ENCODE peak calls at places on chromosomes 12 and 14, in six cellular contexts. Z is breast epithelium, K is HCT116, V is adrenal gland, I is uterus, B is right lobe of liver. D is an unnamed sample.

GRCh38 chr12:93847517-93848452 is 170.6 kb downstream of the CRADD start:
- DNase-seq in Z (no peak), K (no peak), V (no peak), I (no peak), B (no peak), D (no peak)

GRCh38 chr14:95444132-95445129 is 72.0 kb downstream of the SYNE3 start:
- DNase-seq in Z (no peak), K (no peak), V (no peak), I (no peak), B (no peak), D (no peak)

GRCh38 chr12:1855241-1855640 is 34.9 kb downstream of the LRTM2 start:
- DNase-seq in Z (no peak), K (no peak), V (no peak), I (no peak), B (no peak), D (no peak)

GRCh38 chr12:6782903-6783571 is 6.3 kb upstream of the CD4 start:
- DNase-seq in Z (no peak), K (no peak), V (no peak), I (no peak), B (no peak), D (no peak)

GRCh38 chr14:99038401-99038800 is 233.6 kb downstream of the BCL11B start:
- DNase-seq in Z (no peak), K (no peak), V (no peak), I (no peak), B (no peak), D (no peak)

GRCh38 chr12:32535260-32535999 is 136.1 kb downstream of the FGD4 start:
- DNase-seq in Z (no peak), K (no peak), V (peak; percentile 86), I (peak; percentile 47), B (peak; percentile 86), D (no peak)

GRCh38 chr14:89924224-89924623 is 30.3 kb downstream of the EFCAB11 start:
- DNase-seq in Z (no peak), K (no peak), V (no peak), I (no peak), B (peak; percentile 39), D (no peak)

GRCh38 chr12:64701283-64701682 is 57.9 kb downstream of the GNS start:
- DNase-seq in Z (no peak), K (no peak), V (no peak), I (no peak), B (no peak), D (no peak)

GRCh38 chr12:124321040-124321481 is 26.2 kb downstream of the RFLNA start:
- DNase-seq in Z (peak; percentile 70), K (no peak), V (peak; percentile 68), I (peak; percentile 47), B (peak; percentile 65), D (no peak)

GRCh38 chr12:116539905-116540482 is 19.2 kb upstream of the MAP1LC3B2 start:
- DNase-seq in Z (no peak), K (no peak), V (peak; percentile 28), I (peak; percentile 74), B (no peak), D (no peak)

GRCh38 chr12:2074792-2075191 is 22.0 kb downstream of the CACNA1C start:
- DNase-seq in Z (no peak), K (no peak), V (no peak), I (no peak), B (no peak), D (no peak)

GRCh38 chr12:49748306-49748705 is 6.9 kb downstream of the TMBIM6 start:
- DNase-seq in Z (no peak), K (no peak), V (no peak), I (no peak), B (no peak), D (no peak)

GRCh38 chr14:103890836-103891666 is 37.2 kb upstream of the TDRD9 start:
- DNase-seq in Z (no peak), K (no peak), V (peak; percentile 54), I (no peak), B (peak; percentile 84), D (no peak)
- TF ChIP-seq POLR2A in Z (no peak), K (no peak), V (no peak), I (no peak), B (no peak), D (no peak)

DNA sequence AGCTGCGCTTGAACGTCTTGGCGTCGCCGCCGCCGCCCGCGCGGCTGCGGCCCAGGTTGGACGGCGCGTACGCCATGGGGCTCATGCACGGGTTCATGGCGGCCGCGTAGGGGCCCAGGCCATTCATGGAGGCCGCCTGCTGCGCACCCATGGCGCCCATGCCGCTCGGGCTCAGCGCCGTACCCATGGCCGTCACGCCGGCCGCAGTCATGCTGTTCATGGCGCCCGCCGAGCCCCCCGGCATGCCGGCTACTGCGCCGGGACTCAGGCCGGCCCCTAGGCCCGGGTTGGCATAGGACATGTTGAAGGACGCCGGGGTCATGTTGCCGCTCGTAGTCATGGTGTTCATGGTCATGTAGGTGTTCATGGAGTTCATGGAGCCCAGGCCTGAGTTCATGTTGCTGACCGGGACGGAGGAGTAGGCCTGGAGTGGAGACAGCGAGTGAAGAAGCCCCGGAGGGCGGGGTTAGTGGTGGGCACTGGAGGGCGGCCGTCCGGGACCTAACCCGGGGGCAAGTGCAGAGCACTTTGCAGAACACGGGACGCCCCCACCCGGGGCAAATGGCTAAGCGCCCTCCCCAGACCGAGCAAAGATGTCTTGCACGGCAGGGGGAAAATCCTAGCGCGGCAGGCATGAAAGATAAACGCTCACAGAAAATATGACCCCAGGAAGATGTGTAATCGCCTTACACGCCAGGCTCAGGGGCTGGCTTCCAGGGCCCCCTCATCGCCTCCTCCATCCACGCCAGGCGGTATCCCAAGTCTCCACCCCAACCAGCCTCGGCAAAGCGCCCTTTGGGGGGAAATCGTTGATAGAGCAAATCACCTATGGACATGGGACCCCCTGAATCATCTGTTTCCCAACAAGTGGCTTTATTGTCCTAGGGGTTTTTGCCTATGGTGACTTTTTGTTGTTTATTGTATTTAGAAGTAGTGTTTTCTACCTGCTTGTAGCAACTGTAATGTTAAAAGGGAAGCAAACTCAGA is 2.5 kb downstream of the FOXA1 start:
- DNase-seq in Z (peak; percentile 57), K (no peak), V (no peak), I (no peak), B (peak; percentile 45), D (no peak)
- H3K4me3 ChIP-seq in Z (peak overlapping the region; percentile 55), K (no peak overlapping the region), V (no peak overlapping the region), I (no peak overlapping the region), B (peak overlapping the region; percentile 85), D (no peak overlapping the region)

DNA sequence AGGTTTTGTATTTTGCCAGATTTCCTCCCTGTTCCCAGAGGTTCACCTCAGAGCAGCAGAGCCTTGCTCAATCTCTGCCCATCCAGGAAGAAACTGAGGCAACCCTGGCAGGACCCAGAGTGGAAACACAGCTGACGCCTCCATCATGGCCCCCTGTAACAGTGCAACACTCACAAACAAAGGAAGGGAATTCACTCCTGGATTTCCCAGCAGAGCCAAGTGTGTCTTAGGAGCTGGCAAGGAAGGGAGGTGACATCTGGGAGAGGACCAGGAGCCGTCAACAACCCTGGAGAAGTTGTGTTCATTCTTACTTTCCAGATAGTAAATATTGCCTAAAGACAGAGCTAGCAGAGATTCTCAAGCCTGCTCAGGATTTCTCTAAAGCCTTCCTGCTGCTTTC is 73.7 kb downstream of the IRF2BPL start:
- DNase-seq in Z (no peak), K (no peak), V (no peak), I (no peak), B (no peak), D (no peak)
- H3K4me1 ChIP-seq in Z (peaks cover 26% of the 10 kb centered on the region), K (peaks cover 94% of the 10 kb centered on the region), V (peaks cover 54% of the 10 kb centered on the region), I (peaks cover 18% of the 10 kb centered on the region), B (peaks cover 32% of the 10 kb centered on the region), D (peaks cover 86% of the 10 kb centered on the region)

GRCh38 chr14:32201196-32201815 is 539 bp upstream of the RNU6-7 start:
- DNase-seq in Z (peak; percentile 81), K (no peak), V (peak; percentile 85), I (peak; percentile 83), B (peak; percentile 95), D (peak; percentile 92)

GRCh38 chr14:32201816-32202467 is at the start of gene RNU6-7:
- DNase-seq in Z (no peak), K (no peak), V (no peak), I (peak; percentile 57), B (peak; percentile 29), D (no peak)

GRCh38 chr14:32203928-32204357 is 874 bp upstream of the RNU6-8 start:
- DNase-seq in Z (no peak), K (no peak), V (peak; percentile 34), I (peak; percentile 20), B (peak; percentile 42), D (no peak)

GRCh38 chr14:32202468-32202865 is 602 bp downstream of the RNU6-8 start:
- DNase-seq in Z (no peak), K (no peak), V (no peak), I (no peak), B (no peak), D (no peak)

DNA sequence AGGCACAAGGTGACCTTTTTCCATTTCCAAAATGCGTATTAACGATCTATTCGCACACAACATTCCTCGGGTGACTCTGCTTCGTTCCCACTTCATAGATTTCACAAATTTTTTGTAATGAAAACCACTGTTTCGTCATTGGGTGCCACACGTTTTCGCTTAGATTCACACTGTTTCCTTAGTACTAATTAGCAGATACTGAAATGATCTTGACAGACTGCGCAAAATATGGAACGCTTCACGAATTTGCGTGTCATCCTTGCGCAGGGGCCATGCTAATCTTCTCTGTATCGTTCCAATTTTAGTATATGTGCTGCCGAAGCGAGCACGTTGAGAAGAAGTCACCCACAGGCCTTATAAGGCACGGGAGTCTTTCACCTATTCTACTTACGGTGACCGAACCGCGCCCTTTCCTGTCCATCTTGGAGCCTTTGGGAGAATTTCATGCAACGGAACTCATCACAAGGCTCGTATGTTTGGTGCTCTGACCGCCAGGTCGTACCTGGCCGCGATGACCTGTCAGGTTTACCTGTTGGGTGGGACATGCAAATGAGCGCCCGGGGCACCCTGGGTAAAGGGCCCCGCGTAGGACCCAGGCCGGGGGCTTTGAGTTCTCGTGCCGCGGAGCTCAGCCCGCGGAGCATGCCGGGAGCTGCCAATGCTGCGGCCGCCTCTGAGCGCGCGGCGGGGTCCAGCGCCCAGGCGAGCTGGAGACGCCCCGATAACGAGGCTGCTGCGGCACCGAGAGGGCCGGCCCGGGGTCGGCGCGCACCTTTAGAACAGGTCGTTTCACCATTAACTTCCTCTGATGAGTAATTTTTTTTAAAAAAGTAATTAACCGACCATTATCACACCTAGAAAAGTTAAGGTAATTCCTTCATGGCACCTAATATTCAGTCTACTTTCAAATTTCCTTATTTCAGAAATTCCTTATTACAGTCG is at the start of gene RNU6-8:
- DNase-seq in Z (peak; percentile 83), K (peak; percentile 80), V (peak; percentile 93), I (peak; percentile 89), B (peak; percentile 91), D (peak; percentile 95)
- TF ChIP-seq POLR2A in Z (no peak), K (peak; percentile 77), V (peak; percentile 78), I (no peak), B (peak; percentile 65), D (peak; percentile 50)

GRCh38 chr14:68977741-68978549 is 1.2 kb downstream of the ACTN1 start:
- DNase-seq in Z (peak; percentile 74), K (no peak), V (peak; percentile 70), I (peak; percentile 91), B (peak; percentile 81), D (peak; percentile 96)
- H3K4me3 ChIP-seq in Z (peak overlapping the region; percentile 96), K (peak overlapping the region; percentile 92), V (peak overlapping the region; percentile 68), I (peak overlapping the region; percentile 94), B (peak overlapping the region; percentile 84), D (peak overlapping the region; percentile 76)

GRCh38 chr12:51866324-51866723 is 17.8 kb upstream of the FIGNL2 start:
- DNase-seq in Z (no peak), K (no peak), V (no peak), I (no peak), B (no peak), D (no peak)
- H3K4me1 ChIP-seq in Z (no peaks in the 10 kb centered on the region), K (no peaks in the 10 kb centered on the region), V (peaks cover 15% of the 10 kb centered on the region), I (peaks cover 21% of the 10 kb centered on the region), B (no peaks in the 10 kb centered on the region), D (peaks cover 22% of the 10 kb centered on the region)